ENCODE peak calls at places on chromosomes 16 and 17, in seven cellular contexts. Z is HCT116, F is PC-9, K is GM23248, C is fibroblast of lung, X is PC-3, P is neural progenitor cell. S is an unnamed sample.

GRCh38 chr16:87212026-87212425 is 105.2 kb downstream of the C16orf95 start:
- DNase-seq in X (peak; percentile 7), C (no peak), Z (no peak), K (peak; percentile 66), P (no peak), F (peak; percentile 72), S (no peak)

GRCh38 chr17:77770331-77771105 is 188.0 kb upstream of the TNRC6C start:
- DNase-seq in P (no peak), K (peak; percentile 93), Z (no peak), F (no peak), C (no peak), X (no peak), S (no peak)

GRCh38 chr16:10579965-10580918 is at the start of gene EMP2:
- DNase-seq in X (peak; percentile 76), C (peak; percentile 61), K (peak; percentile 92), P (peak; percentile 93), Z (peak; percentile 36), F (peak; percentile 56), S (peak; percentile 39)

GRCh38 chr17:67403065-67403464 is 26.0 kb downstream of the PITPNC1 start:
- DNase-seq in F (no peak), X (no peak), P (no peak), C (no peak), Z (no peak), K (no peak), S (no peak)

GRCh38 chr17:10699861-10700260 is 2.5 kb downstream of the ADPRM start:
- DNase-seq in P (no peak), C (no peak), F (no peak), X (no peak), Z (no peak), K (no peak), S (no peak)

GRCh38 chr17:36728030-36728991 is 126.9 kb downstream of the MRM1 start:
- DNase-seq in C (no peak), X (no peak), F (no peak), K (no peak), Z (no peak), P (no peak), S (no peak)

GRCh38 chr17:38705523-38705802 is 390 bp downstream of the MLLT6 start:
- DNase-seq in K (peak; percentile 52), C (no peak), X (no peak), F (no peak), Z (no peak), P (no peak), S (no peak)

GRCh38 chr17:64278614-64279013 is 15.6 kb upstream of the TEX2 start:
- DNase-seq in K (peak; percentile 61), X (peak; percentile 95), F (no peak), C (no peak), Z (peak; percentile 16), P (no peak), S (no peak)

GRCh38 chr17:57158296-57158695 is 73.2 kb downstream of the AKAP1 start:
- DNase-seq in C (no peak), F (no peak), K (peak; percentile 37), P (no peak), X (no peak), Z (no peak), S (no peak)
- H2AFZ ChIP-seq in C (no peak overlapping the region), F (no peak overlapping the region), K (no peak overlapping the region), P (no peak overlapping the region), X (no peak overlapping the region), Z (no peak overlapping the region), S (no peak overlapping the region)

DNA sequence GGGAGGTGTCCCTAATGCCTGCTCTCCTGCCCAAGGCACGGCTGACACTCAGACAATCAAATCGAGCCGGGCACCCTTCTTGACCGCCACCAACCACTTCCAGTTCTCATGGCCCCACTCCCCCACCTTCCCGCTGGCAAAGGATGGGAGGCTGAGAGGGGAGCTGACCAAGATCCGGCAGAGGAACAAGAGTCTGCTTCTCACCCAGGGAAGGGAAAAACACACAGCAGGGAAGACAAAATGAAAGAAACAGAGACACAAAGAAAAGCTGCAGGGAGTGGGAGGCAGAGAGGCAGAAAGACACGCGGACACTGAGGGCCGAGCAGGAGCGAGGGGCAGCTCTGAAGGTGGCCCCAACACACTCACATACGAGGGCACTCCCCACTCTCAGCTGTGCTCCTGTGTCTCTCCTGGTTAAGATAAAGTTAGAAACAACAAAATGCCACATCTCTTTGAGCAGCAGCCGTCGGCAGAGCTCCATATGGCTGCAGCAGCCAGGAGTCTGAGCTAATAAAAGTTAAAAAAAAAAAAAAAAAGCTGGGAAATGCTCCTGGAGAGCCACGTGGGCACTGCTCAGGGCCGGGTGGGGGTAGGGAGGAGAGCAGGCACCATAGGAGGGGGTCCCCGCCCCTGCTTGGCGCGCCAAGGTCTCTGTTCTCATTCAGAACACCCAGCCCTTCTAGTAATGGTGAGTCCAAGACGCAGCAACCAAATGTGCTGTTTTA is 7.4 kb downstream of the LRRC75A start:
- DNase-seq in K (no peak), C (no peak), P (peak; percentile 38), X (no peak), F (no peak), Z (no peak), S (no peak)
- H2AFZ ChIP-seq in K (peak overlapping the region; percentile 91), C (peak overlapping the region; percentile 80), P (peak overlapping the region; percentile 78), X (no peak overlapping the region), F (no peak overlapping the region), Z (no peak overlapping the region), S (no peak overlapping the region)

GRCh38 chr17:75619506-75620431 is 13.5 kb upstream of the SMIM5 start:
- DNase-seq in K (peak; percentile 50), X (peak; percentile 52), P (peak; percentile 80), F (no peak), Z (no peak), C (peak; percentile 14), S (peak; percentile 30)
- H2AFZ ChIP-seq in K (no peak overlapping the region), X (no peak overlapping the region), P (no peak overlapping the region), F (no peak overlapping the region), Z (no peak overlapping the region), C (no peak overlapping the region), S (no peak overlapping the region)

GRCh38 chr16:1363501-1364041 is 11.8 kb downstream of the GNPTG start:
- DNase-seq in C (peak; percentile 16), X (peak; percentile 46), F (no peak), P (peak; percentile 72), Z (peak; percentile 23), K (peak; percentile 67), S (peak; percentile 43)
- H2AFZ ChIP-seq in C (no peak overlapping the region), X (no peak overlapping the region), F (no peak overlapping the region), P (no peak overlapping the region), Z (no peak overlapping the region), K (no peak overlapping the region), S (no peak overlapping the region)

GRCh38 chr17:61398721-61399130 is 917 bp upstream of the TBX2 start:
- DNase-seq in K (peak; percentile 52), C (peak; percentile 44), P (peak; percentile 23), F (no peak), Z (no peak), X (peak; percentile 35), S (no peak)
- H2AFZ ChIP-seq in K (peak overlapping the region; percentile 80), C (no peak overlapping the region), P (no peak overlapping the region), F (peak overlapping the region; percentile 96), Z (no peak overlapping the region), X (peak overlapping the region; percentile 90), S (peak overlapping the region; percentile 48)

GRCh38 chr17:78934681-78935418 is 9.7 kb upstream of the TIMP2 start:
- DNase-seq in F (no peak), K (peak; percentile 67), Z (no peak), X (no peak), P (no peak), C (no peak), S (no peak)

GRCh38 chr17:78933025-78933958 is 8.1 kb upstream of the TIMP2 start:
- DNase-seq in F (peak; percentile 92), P (no peak), X (peak; percentile 98), K (peak; percentile 100), Z (peak; percentile 80), C (peak; percentile 98), S (peak; percentile 95)

GRCh38 chr17:78937561-78937960 is 12.4 kb upstream of the TIMP2 start:
- DNase-seq in K (no peak), X (no peak), P (no peak), C (no peak), F (no peak), Z (no peak), S (no peak)

GRCh38 chr17:78935419-78936323 is 10.5 kb upstream of the TIMP2 start:
- DNase-seq in C (peak; percentile 99), Z (no peak), X (peak; percentile 52), P (no peak), F (no peak), K (peak; percentile 99), S (no peak)

GRCh38 chr17:78933959-78934568 is 8.9 kb upstream of the TIMP2 start:
- DNase-seq in C (peak; percentile 99), P (peak; percentile 89), F (peak; percentile 82), K (peak; percentile 97), Z (no peak), X (peak; percentile 95), S (peak; percentile 46)
- H2AFZ ChIP-seq in C (no peak overlapping the region), P (peak overlapping the region; percentile 44), F (peak overlapping the region; percentile 48), K (no peak overlapping the region), Z (peak overlapping the region; percentile 68), X (peak overlapping the region; percentile 25), S (peak overlapping the region; percentile 63)

S was measured in MM.1S.